ENCODE peak calls at places on chromosomes 11 and 22, in nine cellular contexts. C, H, Z, M, I, O, R, E and X are unnamed samples.

GRCh38 chr11:20162824-20163777 is 2.8 kb upstream of the DBX1 start:
- DNase-seq in I (no peak), E (no peak), R (no peak), C (no peak), Z (no peak), O (no peak), H (no peak), M (no peak), X (no peak)

GRCh38 chr11:34134765-34135164 is 29.3 kb downstream of the NAT10 start:
- DNase-seq in C (no peak), I (no peak), H (no peak), O (no peak), M (no peak), E (no peak), Z (no peak), R (no peak), X (no peak)

GRCh38 chr11:104570088-104570701 is 328.1 kb downstream of the CASP12 start:
- DNase-seq in M (no peak), C (peak; percentile 24), H (no peak), R (no peak), Z (no peak), E (no peak), I (no peak), O (no peak), X (no peak)

GRCh38 chr11:35272391-35272821 is 133.4 kb downstream of the CD44 start:
- DNase-seq in R (no peak), C (no peak), E (no peak), H (no peak), Z (no peak), M (peak; percentile 29), I (no peak), O (peak; percentile 55), X (no peak)

GRCh38 chr11:133681901-133682300 is 149.6 kb upstream of the OPCML start:
- DNase-seq in I (no peak), O (no peak), R (no peak), Z (no peak), H (no peak), E (no peak), M (no peak), C (no peak), X (peak; percentile 78)

GRCh38 chr11:85787809-85788805 is 22.8 kb downstream of the SYTL2 start:
- DNase-seq in I (no peak), E (no peak), H (no peak), R (no peak), Z (no peak), C (no peak), O (no peak), M (peak; percentile 32), X (no peak)

GRCh38 chr11:114172871-114173444 is 113.4 kb downstream of the ZBTB16 start:
- DNase-seq in R (no peak), I (no peak), M (no peak), Z (no peak), E (no peak), C (no peak), H (no peak), O (peak; percentile 73), X (no peak)

GRCh38 chr11:62190011-62190410 is at the start of gene SCGB1D1:
- DNase-seq in Z (no peak), R (no peak), C (no peak), E (no peak), O (no peak), H (no peak), M (no peak), I (no peak), X (no peak)

GRCh38 chr11:19513253-19513652 is 199.4 kb upstream of the NAV2 start:
- DNase-seq in C (no peak), E (no peak), O (no peak), M (no peak), Z (no peak), R (no peak), I (no peak), H (no peak), X (no peak)

GRCh38 chr11:47330002-47330911 is 22.2 kb downstream of the MYBPC3 start:
- DNase-seq in H (no peak), I (no peak), E (no peak), R (no peak), M (no peak), C (peak; percentile 4), O (no peak), Z (no peak), X (peak; percentile 58)

GRCh38 chr11:119126675-119127268 is 5.4 kb downstream of the HINFP start:
- DNase-seq in M (no peak), C (no peak), E (no peak), Z (no peak), O (no peak), R (no peak), I (no peak), H (no peak), X (no peak)

GRCh38 chr11:46361283-46362145 is 14.3 kb downstream of the DGKZ start:
- DNase-seq in H (peak; percentile 82), E (no peak), R (peak; percentile 52), C (no peak), Z (peak; percentile 60), O (peak; percentile 64), M (peak; percentile 71), I (peak; percentile 97), X (no peak)

GRCh38 chr11:44263711-44264110 is 46.2 kb downstream of the ALX4 start:
- DNase-seq in H (no peak), O (no peak), R (no peak), E (no peak), M (no peak), I (no peak), Z (no peak), C (no peak), X (no peak)

GRCh38 chr11:67031791-67032561 is 9.0 kb downstream of the SYT12 start:
- DNase-seq in R (no peak), O (no peak), H (no peak), I (no peak), M (no peak), E (no peak), C (no peak), Z (no peak), X (no peak)

GRCh38 chr11:72439455-72439854 is 5.1 kb upstream of the CLPB start:
- DNase-seq in Z (no peak), H (peak; percentile 47), C (peak; percentile 32), O (no peak), I (no peak), M (no peak), E (no peak), R (no peak), X (no peak)

GRCh38 chr22:45600791-45601730 is 70.6 kb upstream of the ATXN10 start:
- DNase-seq in I (no peak), E (no peak), C (peak; percentile 66), R (no peak), H (no peak), M (no peak), O (no peak), Z (no peak), X (no peak)

GRCh38 chr11:46277313-46277622 is 194 bp upstream of the CREB3L1 start:
- DNase-seq in E (no peak), Z (no peak), M (no peak), H (no peak), I (peak; percentile 34), O (no peak), R (no peak), C (no peak), X (no peak)

GRCh38 chr11:64285885-64286800 is 495 bp downstream of the GPR137 start:
- DNase-seq in R (no peak), H (no peak), I (peak; percentile 32), M (peak; percentile 46), O (peak; percentile 69), Z (no peak), E (no peak), C (no peak), X (peak; percentile 74)

GRCh38 chr11:85263328-85263727 is 363.8 kb downstream of the DLG2 start:
- DNase-seq in R (no peak), H (no peak), I (no peak), C (no peak), Z (no peak), E (no peak), O (no peak), M (no peak), X (no peak)

GRCh38 chr22:42202669-42203068 is 67.8 kb downstream of the TCF20 start:
- DNase-seq in O (no peak), C (no peak), E (no peak), Z (no peak), M (no peak), R (peak; percentile 24), I (peak; percentile 75), H (peak; percentile 17), X (no peak)

GRCh38 chr11:69095300-69095699 is 46.6 kb downstream of the TPCN2 start:
- DNase-seq in O (no peak), R (no peak), M (no peak), C (no peak), Z (no peak), E (no peak), H (no peak), I (no peak), X (no peak)

GRCh38 chr11:74663315-74663714 is 67.9 kb downstream of the CHRDL2 start:
- DNase-seq in R (no peak), O (no peak), E (no peak), Z (no peak), H (no peak), M (no peak), I (no peak), C (no peak), X (no peak)

GRCh38 chr22:46069518-46070214 is 80.7 kb upstream of the PPARA start:
- DNase-seq in O (no peak), R (no peak), M (peak; percentile 88), E (peak; percentile 78), H (peak; percentile 78), I (peak; percentile 65), C (peak; percentile 79), Z (peak; percentile 91), X (peak; percentile 73)

GRCh38 chr11:35507688-35508087 is 17.7 kb downstream of the PAMR1 start:
- DNase-seq in H (no peak), E (no peak), I (no peak), Z (no peak), M (no peak), O (no peak), C (no peak), R (no peak), X (no peak)

GRCh38 chr11:101169944-101170343 is 40.3 kb upstream of the PGR start:
- DNase-seq in I (no peak), H (no peak), O (no peak), Z (no peak), R (no peak), M (no peak), E (no peak), C (no peak), X (no peak)